ENCODE peak calls at places on chromosomes 12 and 14, in nine cellular contexts. One of them, this sample, is unnamed.
A peak's percentile ranks its signal among the peaks of the same experiment; 100 is the strongest.

GRCh38 chr14:32211068-32211404 is 8.0 kb upstream of the RNU6-8 start:
- DNase-seq in endodermal cell: no peak
- DNase-seq in heart right ventricle: no peak
- DNase-seq in mesenchymal stem cell: no peak
- DNase-seq in ovary: no peak
- DNase-seq in sigmoid colon: no peak
- DNase-seq in esophagus squamous epithelium: no peak
- DNase-seq in spleen: no peak
- DNase-seq in body of pancreas: no peak
- DNase-seq in this sample: no peak

GRCh38 chr12:14417717-14418116 is 52.2 kb downstream of the ATF7IP start:
- DNase-seq in endodermal cell: peak; percentile 93
- DNase-seq in heart right ventricle: peak; percentile 79
- DNase-seq in mesenchymal stem cell: peak; percentile 89
- DNase-seq in ovary: no peak
- DNase-seq in sigmoid colon: peak; percentile 77
- DNase-seq in esophagus squamous epithelium: no peak
- DNase-seq in spleen: peak; percentile 83
- DNase-seq in body of pancreas: peak; percentile 73
- DNase-seq in this sample: peak; percentile 42

GRCh38 chr14:100982356-100982755 is 78.8 kb upstream of the RTL1 start:
- DNase-seq in endodermal cell: no peak
- DNase-seq in heart right ventricle: no peak
- DNase-seq in mesenchymal stem cell: no peak
- DNase-seq in ovary: no peak
- DNase-seq in sigmoid colon: no peak
- DNase-seq in esophagus squamous epithelium: no peak
- DNase-seq in spleen: no peak
- DNase-seq in body of pancreas: no peak
- DNase-seq in this sample: no peak

GRCh38 chr12:46217686-46218508 is 50.9 kb downstream of the SLC38A1 start:
- DNase-seq in endodermal cell: no peak
- DNase-seq in heart right ventricle: no peak
- DNase-seq in mesenchymal stem cell: no peak
- DNase-seq in ovary: no peak
- DNase-seq in sigmoid colon: no peak
- DNase-seq in esophagus squamous epithelium: no peak
- DNase-seq in spleen: no peak
- DNase-seq in body of pancreas: no peak
- DNase-seq in this sample: no peak

GRCh38 chr12:46024099-46024498 is 33.7 kb upstream of the SCAF11 start:
- DNase-seq in endodermal cell: peak; percentile 56
- DNase-seq in heart right ventricle: no peak
- DNase-seq in mesenchymal stem cell: no peak
- DNase-seq in ovary: no peak
- DNase-seq in sigmoid colon: no peak
- DNase-seq in esophagus squamous epithelium: no peak
- DNase-seq in spleen: no peak
- DNase-seq in body of pancreas: no peak
- DNase-seq in this sample: no peak

GRCh38 chr12:81953541-81953940 is 194.4 kb upstream of the PPFIA2 start:
- DNase-seq in endodermal cell: no peak
- DNase-seq in heart right ventricle: no peak
- DNase-seq in mesenchymal stem cell: no peak
- DNase-seq in ovary: no peak
- DNase-seq in sigmoid colon: no peak
- DNase-seq in esophagus squamous epithelium: no peak
- DNase-seq in spleen: no peak
- DNase-seq in body of pancreas: no peak
- DNase-seq in this sample: no peak

GRCh38 chr12:95796982-95797289 is 6.4 kb upstream of the NTN4 start:
- DNase-seq in endodermal cell: no peak
- DNase-seq in heart right ventricle: no peak
- DNase-seq in mesenchymal stem cell: no peak
- DNase-seq in ovary: no peak
- DNase-seq in sigmoid colon: no peak
- DNase-seq in esophagus squamous epithelium: no peak
- DNase-seq in spleen: no peak
- DNase-seq in body of pancreas: no peak
- DNase-seq in this sample: no peak

GRCh38 chr14:74912801-74913200 is 10.3 kb downstream of the RPS6KL1 start:
- DNase-seq in endodermal cell: no peak
- DNase-seq in heart right ventricle: no peak
- DNase-seq in mesenchymal stem cell: no peak
- DNase-seq in ovary: no peak
- DNase-seq in sigmoid colon: no peak
- DNase-seq in esophagus squamous epithelium: no peak
- DNase-seq in spleen: peak; percentile 66
- DNase-seq in body of pancreas: no peak
- DNase-seq in this sample: no peak

DNA sequence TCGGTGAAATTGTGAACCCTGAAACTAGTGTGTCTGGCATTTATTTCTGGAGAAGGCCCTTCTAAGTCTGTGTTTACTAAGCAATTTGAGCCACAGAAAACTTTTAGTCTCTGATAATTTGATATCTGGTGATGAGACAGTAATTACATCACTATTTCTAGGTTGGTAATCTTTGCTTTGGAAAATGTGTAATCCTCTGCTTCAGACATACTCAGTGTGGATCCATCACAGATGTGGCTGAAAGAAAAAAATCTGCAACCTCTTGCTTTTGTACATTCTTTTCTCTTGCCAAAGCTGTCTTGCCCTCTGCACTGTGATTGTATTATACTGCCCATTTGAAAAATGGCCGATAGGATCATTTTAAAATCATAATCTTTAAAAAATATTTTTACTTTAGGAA is 78.1 kb downstream of the PELI2 start:
- DNase-seq in endodermal cell: no peak
- DNase-seq in heart right ventricle: no peak
- DNase-seq in mesenchymal stem cell: peak; percentile 72
- DNase-seq in ovary: no peak
- DNase-seq in sigmoid colon: no peak
- DNase-seq in esophagus squamous epithelium: no peak
- DNase-seq in spleen: no peak
- DNase-seq in body of pancreas: no peak
- DNase-seq in this sample: no peak
- H3K4me1 ChIP-seq in endodermal cell: no peaks in the 10 kb centered on the region
- H3K4me1 ChIP-seq in heart right ventricle: peaks cover 39% of the 10 kb centered on the region
- H3K4me1 ChIP-seq in mesenchymal stem cell: peaks cover 10% of the 10 kb centered on the region
- H3K4me1 ChIP-seq in ovary: peaks cover 27% of the 10 kb centered on the region
- H3K4me1 ChIP-seq in sigmoid colon: peaks cover 71% of the 10 kb centered on the region
- H3K4me1 ChIP-seq in esophagus squamous epithelium: no peaks in the 10 kb centered on the region
- H3K4me1 ChIP-seq in spleen: peaks cover 46% of the 10 kb centered on the region
- H3K4me1 ChIP-seq in body of pancreas: peaks cover 52% of the 10 kb centered on the region
- H3K4me1 ChIP-seq in this sample: peaks cover 52% of the 10 kb centered on the region

GRCh38 chr12:55912908-55913307 is 14.8 kb downstream of the PYM1 start:
- DNase-seq in endodermal cell: no peak
- DNase-seq in heart right ventricle: no peak
- DNase-seq in mesenchymal stem cell: no peak
- DNase-seq in ovary: no peak
- DNase-seq in sigmoid colon: no peak
- DNase-seq in esophagus squamous epithelium: no peak
- DNase-seq in spleen: no peak
- DNase-seq in body of pancreas: no peak
- DNase-seq in this sample: no peak

GRCh38 chr12:55906056-55906455 is 21.6 kb downstream of the PYM1 start:
- DNase-seq in endodermal cell: no peak
- DNase-seq in heart right ventricle: no peak
- DNase-seq in mesenchymal stem cell: no peak
- DNase-seq in ovary: no peak
- DNase-seq in sigmoid colon: no peak
- DNase-seq in esophagus squamous epithelium: no peak
- DNase-seq in spleen: no peak
- DNase-seq in body of pancreas: no peak
- DNase-seq in this sample: no peak

GRCh38 chr12:55909513-55909884 is 18.2 kb downstream of the PYM1 start:
- DNase-seq in endodermal cell: no peak
- DNase-seq in heart right ventricle: no peak
- DNase-seq in mesenchymal stem cell: no peak
- DNase-seq in ovary: no peak
- DNase-seq in sigmoid colon: no peak
- DNase-seq in esophagus squamous epithelium: no peak
- DNase-seq in spleen: no peak
- DNase-seq in body of pancreas: no peak
- DNase-seq in this sample: no peak

DNA sequence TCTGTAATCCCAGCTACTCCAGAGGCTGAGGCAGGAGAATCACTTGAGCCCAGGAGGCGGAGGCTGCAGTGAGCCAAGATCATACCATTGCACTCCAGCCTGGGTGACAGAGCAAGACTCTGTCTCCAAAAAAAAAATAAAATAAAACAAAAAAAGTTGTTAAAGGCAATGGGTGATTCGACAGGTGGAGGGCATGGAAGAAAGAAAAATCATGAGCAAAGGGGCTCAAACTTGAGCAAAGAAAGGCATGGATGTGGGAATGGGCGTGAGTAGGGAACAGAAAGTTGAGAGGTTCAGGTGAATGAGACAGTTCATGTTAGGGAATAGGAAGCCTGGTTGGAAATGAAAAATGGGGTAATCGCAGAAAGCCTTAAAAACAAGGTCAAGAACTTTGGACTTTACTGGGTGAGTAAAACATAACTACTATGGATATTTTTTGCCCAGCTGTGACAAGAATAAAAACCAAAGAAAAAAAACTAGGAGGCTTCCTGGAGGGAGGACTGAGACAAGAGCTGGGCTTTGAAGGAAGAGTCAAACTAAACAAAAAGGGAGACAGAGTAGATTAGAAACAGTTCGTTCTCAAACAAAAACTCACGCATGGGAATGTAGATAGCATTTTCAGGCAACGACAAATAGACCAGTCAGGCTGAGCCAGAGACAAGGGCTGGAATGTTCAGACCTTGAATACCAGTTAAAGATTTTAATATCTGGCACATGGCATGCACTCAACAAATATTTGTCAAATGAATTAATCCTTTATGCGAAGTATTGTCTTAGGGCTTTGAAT is 18.8 kb downstream of the PYM1 start:
- DNase-seq in endodermal cell: no peak
- DNase-seq in heart right ventricle: no peak
- DNase-seq in mesenchymal stem cell: peak; percentile 28
- DNase-seq in ovary: no peak
- DNase-seq in sigmoid colon: no peak
- DNase-seq in esophagus squamous epithelium: no peak
- DNase-seq in spleen: no peak
- DNase-seq in body of pancreas: peak; percentile 23
- DNase-seq in this sample: no peak
- H3K27ac ChIP-seq in endodermal cell: peak overlapping the region; percentile 56
- H3K27ac ChIP-seq in heart right ventricle: no peak overlapping the region
- H3K27ac ChIP-seq in mesenchymal stem cell: no peak overlapping the region
- H3K27ac ChIP-seq in ovary: no peak overlapping the region
- H3K27ac ChIP-seq in sigmoid colon: peak overlapping the region; percentile 39
- H3K27ac ChIP-seq in esophagus squamous epithelium: peak overlapping the region; percentile 5
- H3K27ac ChIP-seq in spleen: no peak overlapping the region
- H3K27ac ChIP-seq in body of pancreas: peak overlapping the region; percentile 80
- H3K27ac ChIP-seq in this sample: no peak overlapping the region

DNA sequence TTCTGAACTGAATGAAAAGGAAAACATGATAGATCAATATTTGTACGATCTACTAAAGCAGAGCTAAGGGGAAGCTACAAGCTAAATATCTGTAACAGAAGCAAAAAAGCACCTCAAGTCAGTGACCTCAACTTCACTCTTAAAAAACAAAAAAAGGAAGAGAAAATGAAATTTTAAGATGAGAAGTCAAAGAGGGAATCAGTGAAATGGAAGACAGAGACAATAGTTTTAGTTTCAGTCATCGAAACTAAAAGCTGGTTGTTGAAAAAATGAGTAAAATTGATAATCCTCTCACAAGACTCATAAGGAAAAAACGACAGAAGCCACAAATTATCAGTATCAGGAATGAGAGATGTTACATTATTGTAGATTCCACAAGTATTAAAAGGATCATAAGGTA is 11.9 kb upstream of the SLC2A13 start:
- DNase-seq in endodermal cell: no peak
- DNase-seq in heart right ventricle: no peak
- DNase-seq in mesenchymal stem cell: no peak
- DNase-seq in ovary: no peak
- DNase-seq in sigmoid colon: no peak
- DNase-seq in esophagus squamous epithelium: no peak
- DNase-seq in spleen: no peak
- DNase-seq in body of pancreas: no peak
- DNase-seq in this sample: no peak
- H3K4me1 ChIP-seq in endodermal cell: no peaks in the 10 kb centered on the region
- H3K4me1 ChIP-seq in heart right ventricle: no peaks in the 10 kb centered on the region
- H3K4me1 ChIP-seq in mesenchymal stem cell: no peaks in the 10 kb centered on the region
- H3K4me1 ChIP-seq in ovary: no peaks in the 10 kb centered on the region
- H3K4me1 ChIP-seq in sigmoid colon: no peaks in the 10 kb centered on the region
- H3K4me1 ChIP-seq in esophagus squamous epithelium: no peaks in the 10 kb centered on the region
- H3K4me1 ChIP-seq in spleen: no peaks in the 10 kb centered on the region
- H3K4me1 ChIP-seq in body of pancreas: no peaks in the 10 kb centered on the region
- H3K4me1 ChIP-seq in this sample: no peaks in the 10 kb centered on the region

GRCh38 chr14:101979666-101980065 is 15.3 kb downstream of the DYNC1H1 start:
- DNase-seq in endodermal cell: no peak
- DNase-seq in heart right ventricle: no peak
- DNase-seq in mesenchymal stem cell: no peak
- DNase-seq in ovary: no peak
- DNase-seq in sigmoid colon: no peak
- DNase-seq in esophagus squamous epithelium: no peak
- DNase-seq in spleen: no peak
- DNase-seq in body of pancreas: no peak
- DNase-seq in this sample: no peak

GRCh38 chr14:101980700-101981099 is 16.3 kb downstream of the DYNC1H1 start:
- DNase-seq in endodermal cell: no peak
- DNase-seq in heart right ventricle: peak; percentile 66
- DNase-seq in mesenchymal stem cell: peak; percentile 89
- DNase-seq in ovary: no peak
- DNase-seq in sigmoid colon: peak; percentile 94
- DNase-seq in esophagus squamous epithelium: no peak
- DNase-seq in spleen: no peak
- DNase-seq in body of pancreas: peak; percentile 88
- DNase-seq in this sample: peak; percentile 76

GRCh38 chr14:101980251-101980650 is 15.9 kb downstream of the DYNC1H1 start:
- DNase-seq in endodermal cell: no peak
- DNase-seq in heart right ventricle: no peak
- DNase-seq in mesenchymal stem cell: no peak
- DNase-seq in ovary: no peak
- DNase-seq in sigmoid colon: no peak
- DNase-seq in esophagus squamous epithelium: no peak
- DNase-seq in spleen: no peak
- DNase-seq in body of pancreas: no peak
- DNase-seq in this sample: no peak

GRCh38 chr14:101985957-101986356 is 21.6 kb downstream of the DYNC1H1 start:
- DNase-seq in endodermal cell: no peak
- DNase-seq in heart right ventricle: no peak
- DNase-seq in mesenchymal stem cell: no peak
- DNase-seq in ovary: no peak
- DNase-seq in sigmoid colon: no peak
- DNase-seq in esophagus squamous epithelium: no peak
- DNase-seq in spleen: no peak
- DNase-seq in body of pancreas: no peak
- DNase-seq in this sample: no peak

DNA sequence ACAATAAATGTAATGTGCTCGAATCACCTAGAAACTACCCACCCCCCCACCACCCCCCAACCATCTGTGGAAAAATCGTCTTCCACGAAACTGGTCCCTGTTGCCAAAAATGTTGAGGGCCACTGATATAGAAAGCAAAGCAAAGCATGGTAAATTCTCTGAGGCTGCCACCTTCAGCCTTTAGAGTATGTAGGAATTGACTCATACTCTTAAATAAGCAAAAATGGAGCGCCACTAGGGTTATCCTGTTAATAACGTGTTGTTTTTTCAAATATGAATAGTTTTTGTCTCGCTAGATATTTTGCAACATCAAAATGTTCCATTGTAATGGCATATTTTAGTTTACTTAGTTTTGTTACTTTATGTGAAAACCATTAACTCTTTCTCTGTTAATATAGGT is 18.2 kb downstream of the DYNC1H1 start:
- DNase-seq in endodermal cell: no peak
- DNase-seq in heart right ventricle: no peak
- DNase-seq in mesenchymal stem cell: no peak
- DNase-seq in ovary: no peak
- DNase-seq in sigmoid colon: no peak
- DNase-seq in esophagus squamous epithelium: no peak
- DNase-seq in spleen: no peak
- DNase-seq in body of pancreas: no peak
- DNase-seq in this sample: no peak
- H3K27ac ChIP-seq in endodermal cell: no peak overlapping the region
- H3K27ac ChIP-seq in heart right ventricle: no peak overlapping the region
- H3K27ac ChIP-seq in mesenchymal stem cell: peak overlapping the region; percentile 38
- H3K27ac ChIP-seq in ovary: no peak overlapping the region
- H3K27ac ChIP-seq in sigmoid colon: peak overlapping the region; percentile 82
- H3K27ac ChIP-seq in esophagus squamous epithelium: no peak overlapping the region
- H3K27ac ChIP-seq in spleen: no peak overlapping the region
- H3K27ac ChIP-seq in body of pancreas: no peak overlapping the region
- H3K27ac ChIP-seq in this sample: no peak overlapping the region